ENCODE peak calls at places on chromosomes 6 and 20, in seven cellular contexts. Y is Peyer's patch; D is ovary; T is NCI-H345; A is stimulated activated CD8-positive, alpha-beta memory T cell treated with anti-CD3 and anti-CD28 coated beads, Interleukin-15, amount 100 ng/mL, for 24 hours; P is stimulated activated CD4-positive, alpha-beta T cell treated with anti-CD3 and anti-CD28 coated beads, TNF-alpha, amount 100 ng/mL, for 4 hours; V is tibial artery. S is an unnamed sample.

GRCh38 chr6:120764312-120764711 is 570.0 kb downstream of the TBC1D32 start:
- DNase-seq in A (no peak), V (no peak), D (no peak), Y (no peak), T (no peak), P (no peak), S (no peak)

GRCh38 chr6:6661684-6662083 is 73.2 kb downstream of the LY86 start:
- DNase-seq in A (no peak), Y (no peak), T (peak; percentile 76), P (no peak), D (no peak), V (no peak), S (peak; percentile 99)

GRCh38 chr20:22796465-22797077 is 212.2 kb upstream of the FOXA2 start:
- DNase-seq in V (no peak), A (no peak), Y (no peak), D (no peak), T (no peak), P (no peak), S (no peak)

GRCh38 chr20:48761023-48761785 is 66.6 kb downstream of the PREX1 start:
- DNase-seq in D (no peak), T (no peak), V (no peak), A (no peak), Y (peak; percentile 49), P (peak; percentile 41), S (no peak)

GRCh38 chr6:71733970-71734899 is 152.1 kb upstream of the RIMS1 start:
- DNase-seq in Y (no peak), D (no peak), A (no peak), T (no peak), P (no peak), V (no peak), S (no peak)

GRCh38 chr6:87756858-87757257 is 54.8 kb upstream of the AKIRIN2 start:
- DNase-seq in D (no peak), V (no peak), Y (no peak), A (no peak), P (peak; percentile 3), T (no peak), S (no peak)

GRCh38 chr20:25249198-25249931 is 1.5 kb downstream of the PYGB start:
- DNase-seq in A (no peak), V (peak; percentile 78), D (no peak), Y (no peak), T (no peak), P (no peak), S (no peak)

GRCh38 chr6:5998741-5999687 is 7.7 kb downstream of the NRN1 start:
- DNase-seq in D (no peak), A (no peak), P (no peak), Y (no peak), T (no peak), V (no peak), S (no peak)

GRCh38 chr6:122746708-122747107 is 32.8 kb upstream of the FABP7 start:
- DNase-seq in D (no peak), T (no peak), V (no peak), P (no peak), A (no peak), Y (no peak), S (no peak)

GRCh38 chr6:136608991-136609390 is 58.8 kb upstream of the MAP7 start:
- DNase-seq in D (no peak), P (no peak), A (no peak), T (no peak), Y (no peak), V (no peak), S (no peak)

GRCh38 chr6:87154641-87155271 is 609 bp upstream of the ZNF292 start:
- DNase-seq in T (peak; percentile 84), V (no peak), P (peak; percentile 37), A (no peak), D (no peak), Y (no peak), S (peak; percentile 71)

GRCh38 chr6:27439371-27439770 is 33.5 kb downstream of the ZNF184 start:
- DNase-seq in P (no peak), Y (no peak), A (no peak), V (no peak), T (no peak), D (no peak), S (no peak)

GRCh38 chr6:63859520-63859919 is 223.9 kb downstream of the PHF3 start:
- DNase-seq in T (no peak), D (no peak), A (no peak), P (no peak), V (no peak), Y (no peak), S (no peak)

GRCh38 chr6:145723646-145724045 is 11.7 kb downstream of the EPM2A start:
- DNase-seq in D (no peak), V (no peak), A (no peak), Y (no peak), P (no peak), T (no peak), S (no peak)

GRCh38 chr20:23419995-23420901 is 1.0 kb downstream of the NAPB start:
- DNase-seq in T (peak; percentile 66), A (peak; percentile 10), D (peak; percentile 65), P (peak; percentile 32), V (peak; percentile 76), Y (peak; percentile 65), S (no peak)

GRCh38 chr20:64106981-64107735 is at the start of gene NPBWR2:
- DNase-seq in P (no peak), T (no peak), A (no peak), V (peak; percentile 53), D (peak; percentile 15), Y (no peak), S (no peak)

GRCh38 chr6:96631248-96631647 is 68.3 kb downstream of the FHL5 start:
- DNase-seq in A (no peak), T (peak; percentile 23), Y (no peak), V (no peak), P (peak; percentile 2), D (no peak), S (no peak)

GRCh38 chr6:168239374-168239773 is 80.2 kb downstream of the DACT2 start:
- DNase-seq in V (no peak), Y (no peak), A (no peak), T (no peak), P (no peak), D (peak; percentile 52), S (no peak)

GRCh38 chr6:135637701-135638100 is 140.2 kb upstream of the AHI1 start:
- DNase-seq in V (no peak), P (no peak), T (no peak), Y (no peak), A (no peak), D (no peak), S (no peak)

GRCh38 chr6:89079611-89080213 is 839 bp upstream of the PNRC1 start:
- DNase-seq in D (peak; percentile 66), A (no peak), P (peak; percentile 38), Y (peak; percentile 55), T (peak; percentile 44), V (peak; percentile 72), S (no peak)